ENCODE peak calls at places on chromosomes 2 and 18, in five cellular contexts. A is CD8-positive, alpha-beta T cell; P is suprapubic skin; I is A549; S is neuronal stem cell. D is an unnamed sample.

GRCh38 chr18:54129448-54130134 is 94.9 kb downstream of the MBD2 start:
- DNase-seq in A (no peak), P (no peak), I (no peak), S (no peak), D (no peak)

GRCh38 chr2:141554810-141555209 is 576.0 kb downstream of the LRP1B start:
- DNase-seq in A (no peak), P (no peak), I (peak; percentile 0), S (peak; percentile 29), D (peak; percentile 32)

GRCh38 chr2:224838335-224838734 is 122.2 kb upstream of the CCDC195 start:
- DNase-seq in A (no peak), P (no peak), I (no peak), S (no peak), D (peak; percentile 80)

GRCh38 chr18:31099490-31100230 is 2.6 kb downstream of the DSC2 start:
- DNase-seq in A (no peak), P (no peak), I (no peak), S (no peak), D (no peak)

GRCh38 chr2:190655113-190655512 is 6.2 kb downstream of the NAB1 start:
- DNase-seq in A (no peak), P (no peak), I (no peak), S (no peak), D (peak; percentile 28)

GRCh38 chr2:234978466-234979203 is 26.8 kb downstream of the SH3BP4 start:
- DNase-seq in A (no peak), P (no peak), I (no peak), S (no peak), D (peak; percentile 36)

GRCh38 chr18:44514766-44515165 is 165.9 kb upstream of the SETBP1 start:
- DNase-seq in A (no peak), P (no peak), I (no peak), S (no peak), D (no peak)

GRCh38 chr18:24015897-24016631 is 1.5 kb downstream of the TTC39C start:
- DNase-seq in A (no peak), P (no peak), I (no peak), S (no peak), D (no peak)

GRCh38 chr2:63034575-63034974 is 16.1 kb upstream of the OTX1 start:
- DNase-seq in A (no peak), P (no peak), I (no peak), S (no peak), D (no peak)

GRCh38 chr2:134290363-134290762 is 36.5 kb downstream of the MGAT5 start:
- DNase-seq in A (no peak), P (no peak), I (no peak), S (no peak), D (no peak)

GRCh38 chr2:119580550-119581072 is 36.4 kb downstream of the CFAP221 start:
- DNase-seq in A (no peak), P (no peak), I (no peak), S (no peak), D (no peak)

GRCh38 chr2:234852035-234852434 is 99.8 kb upstream of the SH3BP4 start:
- DNase-seq in A (no peak), P (no peak), I (no peak), S (no peak), D (no peak)

GRCh38 chr2:69836316-69836715 is 6.9 kb downstream of the GMCL1 start:
- DNase-seq in A (no peak), P (no peak), I (no peak), S (no peak), D (no peak)

GRCh38 chr2:202178342-202178958 is 59.9 kb downstream of the SUMO1 start:
- DNase-seq in A (peak; percentile 28), P (no peak), I (peak; percentile 51), S (peak; percentile 71), D (peak; percentile 75)

GRCh38 chr2:98577313-98577712 is 31.0 kb downstream of the COA5 start:
- DNase-seq in A (no peak), P (no peak), I (no peak), S (no peak), D (no peak)

GRCh38 chr2:105737980-105738657 is 6.6 kb upstream of the NCK2 start:
- DNase-seq in A (no peak), P (no peak), I (no peak), S (no peak), D (no peak)

GRCh38 chr2:52395912-52396311 is 1364.0 kb upstream of the NRXN1 start:
- DNase-seq in A (no peak), P (no peak), I (no peak), S (no peak), D (peak; percentile 23)

GRCh38 chr2:191917967-191918651 is 71.2 kb upstream of the CAVIN2 start:
- DNase-seq in A (no peak), P (no peak), I (no peak), S (no peak), D (no peak)

GRCh38 chr18:58761970-58762780 is 90.9 kb downstream of the MALT1 start:
- DNase-seq in A (no peak), P (no peak), I (no peak), S (no peak), D (no peak)

GRCh38 chr18:22173221-22173927 is 4.0 kb downstream of the GATA6 start:
- DNase-seq in A (no peak), P (no peak), I (no peak), S (no peak), D (no peak)

GRCh38 chr18:37986665-37987064 is 421.1 kb upstream of the CELF4 start:
- DNase-seq in A (no peak), P (no peak), I (no peak), S (no peak), D (no peak)

GRCh38 chr2:45439788-45440773 is 171.0 kb downstream of the SRBD1 start:
- DNase-seq in A (no peak), P (no peak), I (no peak), S (no peak), D (peak; percentile 22)

GRCh38 chr18:50334546-50335152 is 40.2 kb upstream of the SKA1 start:
- DNase-seq in A (no peak), P (no peak), I (no peak), S (no peak), D (no peak)

GRCh38 chr18:6044773-6045172 is 149.5 kb upstream of the TMEM200C start:
- DNase-seq in A (no peak), P (no peak), I (no peak), S (no peak), D (peak; percentile 20)

GRCh38 chr2:189115126-189115525 is 64.4 kb downstream of the COL5A2 start:
- DNase-seq in A (no peak), P (no peak), I (no peak), S (no peak), D (peak; percentile 56)

GRCh38 chr2:100352511-100352910 is 30.2 kb upstream of the LONRF2 start:
- DNase-seq in A (no peak), P (no peak), I (no peak), S (no peak), D (no peak)

GRCh38 chr2:20584637-20585321 is 66.1 kb downstream of the HS1BP3 start:
- DNase-seq in A (no peak), P (peak; percentile 48), I (peak; percentile 70), S (peak; percentile 87), D (peak; percentile 96)

DNA sequence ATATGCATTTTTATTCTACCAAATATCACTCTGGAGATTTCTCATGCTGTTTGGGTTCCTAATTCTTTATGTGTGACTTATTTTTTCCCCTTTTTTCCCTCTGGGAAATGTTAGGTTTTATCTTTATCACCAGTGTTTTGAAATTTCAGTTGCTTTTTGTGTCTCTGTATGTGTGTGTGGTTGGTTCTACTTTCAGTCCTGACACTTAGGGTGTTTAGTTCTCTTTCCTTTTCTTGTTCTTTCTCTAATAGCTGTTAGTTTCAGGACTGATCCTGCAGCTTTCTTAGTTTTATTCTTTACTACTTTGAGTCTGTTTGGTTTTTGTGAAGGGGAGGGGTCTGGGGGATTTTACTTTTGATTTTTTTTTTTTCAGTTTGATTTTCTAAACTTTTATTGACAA is 23.1 kb downstream of the PPM1B start:
- DNase-seq in A (no peak), P (no peak), I (no peak), S (no peak), D (no peak)
- H3K4me3 ChIP-seq in A (no peak overlapping the region), P (no peak overlapping the region), I (no peak overlapping the region), S (no peak overlapping the region), D (no peak overlapping the region)

GRCh38 chr18:35049111-35050003 is 8.1 kb downstream of the MAPRE2 start:
- DNase-seq in A (no peak), P (no peak), I (no peak), S (no peak), D (no peak)
- H3K4me3 ChIP-seq in A (peak overlapping the region; percentile 14), P (no peak overlapping the region), I (no peak overlapping the region), S (no peak overlapping the region), D (no peak overlapping the region)

GRCh38 chr2:150485114-150485870 is 2.2 kb downstream of the RND3 start:
- DNase-seq in A (no peak), P (peak; percentile 88), I (peak; percentile 41), S (peak; percentile 62), D (peak; percentile 65)

GRCh38 chr2:150487537-150488429 is at the start of gene RND3:
- DNase-seq in A (no peak), P (peak; percentile 100), I (peak; percentile 86), S (peak; percentile 92), D (peak; percentile 99)

GRCh38 chr2:150485871-150486538 is 1.5 kb downstream of the RND3 start:
- DNase-seq in A (no peak), P (peak; percentile 88), I (peak; percentile 37), S (peak; percentile 48), D (peak; percentile 78)

GRCh38 chr2:150484461-150484931 is 3.0 kb downstream of the RND3 start:
- DNase-seq in A (no peak), P (no peak), I (no peak), S (no peak), D (no peak)

GRCh38 chr2:150486539-150487484 is 655 bp downstream of the RND3 start:
- DNase-seq in A (no peak), P (peak; percentile 80), I (no peak), S (peak; percentile 47), D (peak; percentile 56)
- H3K4me3 ChIP-seq in A (no peak overlapping the region), P (peak overlapping the region; percentile 91), I (peak overlapping the region; percentile 84), S (peak overlapping the region; percentile 76), D (peak overlapping the region; percentile 95)

GRCh38 chr2:25615920-25616319 is 57.5 kb downstream of the DTNB start:
- DNase-seq in A (no peak), P (no peak), I (no peak), S (no peak), D (no peak)

GRCh38 chr2:25620077-25620476 is 53.3 kb downstream of the DTNB start:
- DNase-seq in A (no peak), P (no peak), I (no peak), S (no peak), D (no peak)

GRCh38 chr2:25619187-25619586 is 54.2 kb downstream of the DTNB start:
- DNase-seq in A (no peak), P (no peak), I (no peak), S (no peak), D (no peak)

GRCh38 chr2:25618676-25619075 is 54.7 kb downstream of the DTNB start:
- DNase-seq in A (no peak), P (no peak), I (peak; percentile 21), S (no peak), D (peak; percentile 79)

GRCh38 chr2:25617948-25618646 is 55.3 kb downstream of the DTNB start:
- DNase-seq in A (no peak), P (no peak), I (no peak), S (no peak), D (peak; percentile 87)
- H3K4me3 ChIP-seq in A (no peak overlapping the region), P (no peak overlapping the region), I (peak overlapping the region; percentile 15), S (no peak overlapping the region), D (no peak overlapping the region)